ENCODE peak calls at places on chromosomes 13 and 19, in seven cellular contexts. One of them, this sample, is unnamed.

GRCh38 chr19:55460670-55461258 is 678 bp downstream of the ISOC2 start:
- DNase-seq in HepG2: peak
- DNase-seq in K562: peak
- DNase-seq in breast epithelium: peak
- DNase-seq in HCT116: no peak
- DNase-seq in stomach: peak
- DNase-seq in suprapubic skin: peak
- DNase-seq in this sample: peak

GRCh38 chr13:95264225-95264624 is 37.0 kb downstream of the ABCC4 start:
- DNase-seq in HepG2: no peak
- DNase-seq in K562: no peak
- DNase-seq in breast epithelium: no peak
- DNase-seq in HCT116: no peak
- DNase-seq in stomach: no peak
- DNase-seq in suprapubic skin: no peak
- DNase-seq in this sample: no peak

GRCh38 chr13:50389726-50390125 is 374.5 kb downstream of the KCNRG start:
- DNase-seq in HepG2: no peak
- DNase-seq in K562: no peak
- DNase-seq in breast epithelium: no peak
- DNase-seq in HCT116: no peak
- DNase-seq in stomach: no peak
- DNase-seq in suprapubic skin: no peak
- DNase-seq in this sample: no peak

GRCh38 chr19:3464797-3465235 is 15.5 kb downstream of the SMIM24 start:
- DNase-seq in HepG2: no peak
- DNase-seq in K562: peak
- DNase-seq in breast epithelium: no peak
- DNase-seq in HCT116: no peak
- DNase-seq in stomach: no peak
- DNase-seq in suprapubic skin: no peak
- DNase-seq in this sample: no peak

GRCh38 chr13:32821149-32821688 is 195.0 kb upstream of the KL start:
- DNase-seq in HepG2: no peak
- DNase-seq in K562: no peak
- DNase-seq in breast epithelium: no peak
- DNase-seq in HCT116: no peak
- DNase-seq in stomach: no peak
- DNase-seq in suprapubic skin: no peak
- DNase-seq in this sample: no peak

GRCh38 chr19:3593156-3593555 is 7.9 kb downstream of the GIPC3 start:
- DNase-seq in HepG2: no peak
- DNase-seq in K562: no peak
- DNase-seq in breast epithelium: no peak
- DNase-seq in HCT116: no peak
- DNase-seq in stomach: no peak
- DNase-seq in suprapubic skin: no peak
- DNase-seq in this sample: no peak

GRCh38 chr13:113117335-113117872 is 5.2 kb upstream of the F10 start:
- DNase-seq in HepG2: no peak
- DNase-seq in K562: no peak
- DNase-seq in breast epithelium: no peak
- DNase-seq in HCT116: no peak
- DNase-seq in stomach: peak
- DNase-seq in suprapubic skin: peak
- DNase-seq in this sample: no peak

GRCh38 chr19:1252221-1252817 is 3.9 kb downstream of the MIDN start:
- DNase-seq in HepG2: no peak
- DNase-seq in K562: no peak
- DNase-seq in breast epithelium: peak
- DNase-seq in HCT116: no peak
- DNase-seq in stomach: peak
- DNase-seq in suprapubic skin: peak
- DNase-seq in this sample: peak

GRCh38 chr13:49756263-49756662 is 36.2 kb downstream of the KPNA3 start:
- DNase-seq in HepG2: no peak
- DNase-seq in K562: no peak
- DNase-seq in breast epithelium: no peak
- DNase-seq in HCT116: no peak
- DNase-seq in stomach: no peak
- DNase-seq in suprapubic skin: no peak
- DNase-seq in this sample: no peak

GRCh38 chr13:44620057-44620456 is 43.9 kb upstream of the TSC22D1 start:
- DNase-seq in HepG2: no peak
- DNase-seq in K562: no peak
- DNase-seq in breast epithelium: no peak
- DNase-seq in HCT116: no peak
- DNase-seq in stomach: no peak
- DNase-seq in suprapubic skin: no peak
- DNase-seq in this sample: no peak

GRCh38 chr19:19418548-19419260 is 13.2 kb downstream of the GATAD2A start:
- DNase-seq in HepG2: no peak
- DNase-seq in K562: peak
- DNase-seq in breast epithelium: no peak
- DNase-seq in HCT116: no peak
- DNase-seq in stomach: no peak
- DNase-seq in suprapubic skin: no peak
- DNase-seq in this sample: no peak

GRCh38 chr19:40246292-40247073 is 20.0 kb upstream of the CCNP start:
- DNase-seq in HepG2: no peak
- DNase-seq in K562: no peak
- DNase-seq in breast epithelium: no peak
- DNase-seq in HCT116: no peak
- DNase-seq in stomach: no peak
- DNase-seq in suprapubic skin: no peak
- DNase-seq in this sample: no peak

GRCh38 chr19:29667941-29668340 is 2.7 kb downstream of the PLEKHF1 start:
- DNase-seq in HepG2: no peak
- DNase-seq in K562: no peak
- DNase-seq in breast epithelium: no peak
- DNase-seq in HCT116: no peak
- DNase-seq in stomach: peak
- DNase-seq in suprapubic skin: no peak
- DNase-seq in this sample: peak

GRCh38 chr19:19321143-19321577 is 531 bp downstream of the MAU2 start:
- DNase-seq in HepG2: peak
- DNase-seq in K562: peak
- DNase-seq in breast epithelium: no peak
- DNase-seq in HCT116: no peak
- DNase-seq in stomach: no peak
- DNase-seq in suprapubic skin: no peak
- DNase-seq in this sample: peak

GRCh38 chr19:43913383-43913782 is 21.7 kb downstream of the ZNF45 start:
- DNase-seq in HepG2: no peak
- DNase-seq in K562: no peak
- DNase-seq in breast epithelium: no peak
- DNase-seq in HCT116: no peak
- DNase-seq in stomach: no peak
- DNase-seq in suprapubic skin: no peak
- DNase-seq in this sample: no peak

DNA sequence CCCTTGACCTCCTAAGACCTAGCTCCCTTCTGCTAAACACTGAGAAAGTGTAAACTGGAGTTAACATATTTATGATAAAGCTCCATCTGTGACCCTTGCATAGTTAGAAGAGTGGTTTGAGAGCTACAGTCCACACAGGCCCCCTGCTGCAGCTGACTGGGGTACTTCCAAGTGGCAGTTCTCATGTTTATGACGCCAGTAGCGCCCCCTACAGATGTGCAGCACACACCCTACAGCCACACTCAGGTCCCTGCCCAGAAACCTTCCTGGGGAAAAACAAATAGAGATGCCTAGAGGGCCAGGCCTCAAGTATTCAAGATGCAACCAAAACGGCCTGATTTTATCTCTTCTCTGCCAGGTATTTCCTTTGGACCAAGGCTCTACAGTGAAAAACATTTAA is 553.2 kb downstream of the EFNB2 start:
- DNase-seq in HepG2: no peak
- DNase-seq in K562: no peak
- DNase-seq in breast epithelium: no peak
- DNase-seq in HCT116: no peak
- DNase-seq in stomach: no peak
- DNase-seq in suprapubic skin: no peak
- DNase-seq in this sample: no peak
- H3K27ac ChIP-seq in HepG2: no peak
- H3K27ac ChIP-seq in K562: no peak
- H3K27ac ChIP-seq in breast epithelium: no peak
- H3K27ac ChIP-seq in HCT116: no peak
- H3K27ac ChIP-seq in stomach: no peak
- H3K27ac ChIP-seq in suprapubic skin: no peak
- H3K27ac ChIP-seq in this sample: no peak

GRCh38 chr13:20702945-20703784 is at the start of gene IL17D:
- DNase-seq in HepG2: no peak
- DNase-seq in K562: peak
- DNase-seq in breast epithelium: no peak
- DNase-seq in HCT116: no peak
- DNase-seq in stomach: no peak
- DNase-seq in suprapubic skin: no peak
- DNase-seq in this sample: peak

GRCh38 chr13:20699715-20700114 is 3.8 kb upstream of the IL17D start:
- DNase-seq in HepG2: no peak
- DNase-seq in K562: no peak
- DNase-seq in breast epithelium: no peak
- DNase-seq in HCT116: no peak
- DNase-seq in stomach: no peak
- DNase-seq in suprapubic skin: no peak
- DNase-seq in this sample: no peak

GRCh38 chr13:20702530-20702929 is 969 bp upstream of the IL17D start:
- DNase-seq in HepG2: no peak
- DNase-seq in K562: no peak
- DNase-seq in breast epithelium: no peak
- DNase-seq in HCT116: no peak
- DNase-seq in stomach: no peak
- DNase-seq in suprapubic skin: no peak
- DNase-seq in this sample: no peak

GRCh38 chr13:20703785-20704458 is 423 bp downstream of the IL17D start:
- DNase-seq in HepG2: peak
- DNase-seq in K562: peak
- DNase-seq in breast epithelium: peak
- DNase-seq in HCT116: peak
- DNase-seq in stomach: peak
- DNase-seq in suprapubic skin: no peak
- DNase-seq in this sample: peak

GRCh38 chr13:20700288-20700687 is 3.2 kb upstream of the IL17D start:
- DNase-seq in HepG2: no peak
- DNase-seq in K562: no peak
- DNase-seq in breast epithelium: no peak
- DNase-seq in HCT116: no peak
- DNase-seq in stomach: no peak
- DNase-seq in suprapubic skin: no peak
- DNase-seq in this sample: no peak
- TF ChIP-seq CTCF in HepG2: no peak
- TF ChIP-seq CTCF in K562: no peak
- TF ChIP-seq CTCF in breast epithelium: no peak
- TF ChIP-seq CTCF in HCT116: no peak
- TF ChIP-seq CTCF in stomach: no peak
- TF ChIP-seq CTCF in suprapubic skin: no peak
- TF ChIP-seq CTCF in this sample: no peak

DNA sequence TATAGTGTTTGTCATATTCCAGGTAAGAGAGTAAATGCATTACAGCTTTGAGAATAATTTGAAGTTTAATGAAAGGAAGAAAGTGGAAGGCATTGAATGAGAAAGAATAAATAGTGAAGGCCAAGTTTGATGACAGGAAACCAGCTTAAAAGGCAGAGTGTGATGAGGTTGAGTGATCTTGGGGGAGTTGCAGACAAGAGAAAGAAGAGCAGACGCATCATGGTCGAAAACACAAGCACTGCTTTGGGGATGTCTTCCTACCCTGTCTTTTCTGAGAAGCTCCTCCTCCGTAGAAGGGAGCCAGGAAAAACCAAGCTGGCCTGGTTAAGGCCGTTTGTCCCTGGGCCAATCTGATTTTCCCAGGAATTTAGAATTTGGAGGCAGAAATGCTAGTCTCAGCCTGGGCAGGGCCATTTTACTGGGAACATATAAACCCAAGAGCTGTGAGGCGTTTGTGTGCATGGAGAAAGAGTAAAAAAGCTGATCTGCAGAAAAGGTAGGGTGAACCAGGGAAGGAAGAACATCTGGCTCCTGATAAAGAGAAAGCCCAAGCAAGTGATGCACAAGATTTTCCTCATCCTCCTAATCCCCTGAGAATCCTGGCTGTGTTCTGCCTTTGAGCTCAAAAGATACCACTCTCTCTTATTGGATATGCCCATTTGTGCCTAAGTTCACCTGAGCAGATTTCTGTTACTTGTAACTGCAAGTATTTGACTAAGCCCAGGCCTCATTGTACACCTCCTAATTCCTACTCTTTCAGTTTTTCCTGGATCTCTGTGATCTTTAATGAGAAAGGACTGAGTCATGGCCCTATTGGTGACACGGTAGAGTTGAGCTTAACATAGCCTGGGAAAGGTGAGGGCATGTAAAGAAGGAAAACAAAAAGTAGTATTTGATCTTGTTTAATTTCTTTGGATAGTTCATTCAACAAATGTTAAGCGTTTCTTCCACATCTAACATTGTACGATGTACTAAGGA is 80.0 kb downstream of the WDFY2 start:
- DNase-seq in HepG2: no peak
- DNase-seq in K562: no peak
- DNase-seq in breast epithelium: no peak
- DNase-seq in HCT116: no peak
- DNase-seq in stomach: no peak
- DNase-seq in suprapubic skin: no peak
- DNase-seq in this sample: no peak
- TF ChIP-seq POLR2AphosphoS5 in HepG2: no peak
- TF ChIP-seq POLR2AphosphoS5 in K562: no peak
- TF ChIP-seq POLR2AphosphoS5 in breast epithelium: no peak
- TF ChIP-seq POLR2AphosphoS5 in HCT116: no peak
- TF ChIP-seq POLR2AphosphoS5 in stomach: no peak
- TF ChIP-seq POLR2AphosphoS5 in suprapubic skin: no peak
- TF ChIP-seq POLR2AphosphoS5 in this sample: no peak

DNA sequence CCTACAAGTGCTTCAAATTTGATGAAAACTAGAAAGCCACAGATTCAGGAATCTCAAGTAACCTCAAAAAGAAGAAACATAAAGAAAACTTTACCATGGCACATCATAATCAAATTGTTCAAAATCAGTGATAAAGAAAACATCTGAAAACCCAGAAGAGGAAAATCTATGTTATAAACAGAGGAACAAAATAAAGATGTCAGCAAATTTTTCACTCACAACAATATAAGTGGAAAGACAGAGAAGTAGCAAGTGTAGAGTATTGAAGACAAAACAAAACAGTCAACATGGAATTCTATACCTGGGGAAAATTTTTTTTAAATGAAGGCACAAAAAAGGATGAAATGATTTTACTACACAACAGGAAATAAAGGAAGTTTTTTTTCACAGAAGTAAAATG is 470.9 kb downstream of the DACH1 start:
- DNase-seq in HepG2: no peak
- DNase-seq in K562: no peak
- DNase-seq in breast epithelium: no peak
- DNase-seq in HCT116: no peak
- DNase-seq in stomach: no peak
- DNase-seq in suprapubic skin: no peak
- DNase-seq in this sample: no peak
- H3K27ac ChIP-seq in HepG2: no peak
- H3K27ac ChIP-seq in K562: no peak
- H3K27ac ChIP-seq in breast epithelium: no peak
- H3K27ac ChIP-seq in HCT116: no peak
- H3K27ac ChIP-seq in stomach: no peak
- H3K27ac ChIP-seq in suprapubic skin: no peak
- H3K27ac ChIP-seq in this sample: no peak

This sample was measured in transverse colon.